ENCODE peak calls at places on chromosomes 4 and X, in nine cellular contexts. I, W, P, H, Y, G, A, M and R are unnamed samples.

GRCh38 chr4:138975225-138975624 is 40.4 kb upstream of the NOCT start:
- DNase-seq in A (no peak), H (no peak), G (no peak), P (peak), I (peak), W (no peak), M (no peak), Y (no peak), R (no peak)

GRCh38 chrX:10486373-10486772 is 134.0 kb downstream of the MID1 start:
- DNase-seq in W (no peak), M (no peak), H (no peak), Y (no peak), I (no peak), P (no peak), A (no peak), G (no peak), R (no peak)

GRCh38 chrX:41457618-41458192 is 10.6 kb downstream of the NYX start:
- DNase-seq in H (no peak), A (no peak), G (no peak), W (no peak), I (no peak), P (peak), Y (no peak), M (no peak), R (no peak)

GRCh38 chr4:88177981-88178632 is 19.7 kb upstream of the ABCG2 start:
- DNase-seq in M (no peak), W (no peak), G (peak), P (peak), Y (no peak), I (peak), A (no peak), H (peak), R (no peak)

GRCh38 chr4:108991929-108992328 is 229.1 kb upstream of the ETNPPL start:
- DNase-seq in A (no peak), P (no peak), H (no peak), G (no peak), W (no peak), Y (no peak), M (no peak), I (no peak), R (no peak)

GRCh38 chr4:186067757-186068385 is 1.1 kb upstream of the TLR3 start:
- DNase-seq in P (peak), W (no peak), A (peak), M (peak), Y (no peak), I (peak), G (peak), H (no peak), R (peak)

GRCh38 chr4:46329118-46329976 is 60.6 kb downstream of the GABRA2 start:
- DNase-seq in M (no peak), I (peak), H (no peak), A (no peak), G (peak), W (no peak), Y (no peak), P (peak), R (no peak)

GRCh38 chr4:97238956-97239698 is 904.1 kb downstream of the STPG2 start:
- DNase-seq in I (no peak), H (no peak), P (no peak), W (no peak), A (no peak), M (no peak), Y (no peak), G (no peak), R (no peak)

GRCh38 chr4:95165926-95166524 is 382.7 kb downstream of the UNC5C start:
- DNase-seq in I (no peak), M (no peak), A (no peak), P (peak), W (no peak), G (peak), Y (no peak), H (peak), R (peak)

GRCh38 chr4:573122-573892 is 2.8 kb downstream of the TMEM271 start:
- DNase-seq in W (no peak), Y (no peak), M (no peak), H (no peak), I (no peak), G (no peak), A (peak), P (no peak), R (no peak)

GRCh38 chr4:150782921-150783320 is 201.0 kb downstream of the MAB21L2 start:
- DNase-seq in G (no peak), M (no peak), P (no peak), H (no peak), Y (no peak), W (no peak), A (no peak), I (no peak), R (no peak)